ENCODE peak calls at places on chromosomes 5 and 9, in eight cellular contexts. D is IMR-90, U is GM23248, G is hepatocyte, A is neural progenitor cell, V is H1, C is PC-3, P is SK-N-SH. X is an unnamed sample.

GRCh38 chr5:91058575-91058974 is 324.5 kb downstream of the ARRDC3 start:
- DNase-seq in D (no peak), U (no peak), G (peak; percentile 72), A (no peak), V (no peak), C (peak; percentile 95), P (no peak), X (peak; percentile 85)

GRCh38 chr5:144028644-144029043 is 141.8 kb downstream of the YIPF5 start:
- DNase-seq in D (peak; percentile 84), U (peak; percentile 92), G (peak; percentile 51), A (no peak), V (no peak), C (peak; percentile 8), P (no peak), X (peak; percentile 6)

GRCh38 chr5:53779541-53779981 is 219.1 kb downstream of the NDUFS4 start:
- DNase-seq in D (peak; percentile 73), U (peak; percentile 65), G (no peak), A (peak; percentile 23), V (no peak), C (peak; percentile 39), P (peak; percentile 7), X (peak; percentile 51)

GRCh38 chr5:31952034-31952433 is 222.1 kb downstream of the GOLPH3 start:
- DNase-seq in D (no peak), U (no peak), G (no peak), A (no peak), V (no peak), C (no peak), P (no peak), X (no peak)

GRCh38 chr5:107671742-107672211 is 1.0 kb upstream of the EFNA5 start:
- DNase-seq in D (peak; percentile 52), U (peak; percentile 61), G (peak; percentile 62), A (peak; percentile 75), V (peak; percentile 76), C (peak; percentile 70), P (peak; percentile 60), X (peak; percentile 86)

GRCh38 chr5:110270-110888 is 18.4 kb downstream of the PLEKHG4B start:
- DNase-seq in D (no peak), U (no peak), G (no peak), A (no peak), V (no peak), C (no peak), P (no peak), X (no peak)

GRCh38 chr5:171927345-171927941 is 79.0 kb downstream of the FBXW11 start:
- DNase-seq in D (peak; percentile 22), U (peak; percentile 40), G (no peak), A (no peak), V (no peak), C (peak; percentile 38), P (no peak), X (no peak)

GRCh38 chr9:17003576-17004240 is 131.1 kb upstream of the CNTLN start:
- DNase-seq in D (peak; percentile 83), U (peak; percentile 92), G (no peak), A (no peak), V (no peak), C (peak; percentile 49), P (no peak), X (no peak)

GRCh38 chr9:31588010-31588409 is 796.4 kb upstream of the ACO1 start:
- DNase-seq in D (no peak), U (no peak), G (no peak), A (no peak), V (no peak), C (no peak), P (no peak), X (no peak)

GRCh38 chr9:98034593-98035546 is 21.7 kb upstream of the NANS start:
- DNase-seq in D (peak; percentile 75), U (peak; percentile 78), G (peak; percentile 90), A (peak; percentile 91), V (peak; percentile 95), C (peak; percentile 71), P (peak; percentile 79), X (peak; percentile 50)

GRCh38 chr9:99092643-99093491 is 12.0 kb upstream of the TGFBR1 start:
- DNase-seq in D (no peak), U (no peak), G (no peak), A (no peak), V (no peak), C (no peak), P (no peak), X (no peak)

GRCh38 chr9:21965401-21965951 is 28.7 kb downstream of the CDKN2A start:
- DNase-seq in D (peak; percentile 77), U (peak; percentile 93), G (peak; percentile 81), A (peak; percentile 89), V (peak; percentile 79), C (peak; percentile 60), P (peak; percentile 80), X (peak; percentile 19)

GRCh38 chr9:16321461-16322119 is 548.9 kb downstream of the BNC2 start:
- DNase-seq in D (peak; percentile 61), U (peak; percentile 84), G (no peak), A (peak; percentile 32), V (no peak), C (peak; percentile 69), P (peak; percentile 43), X (peak; percentile 67)

GRCh38 chr5:76332620-76333170 is 70.4 kb upstream of the IQGAP2 start:
- DNase-seq in D (no peak), U (no peak), G (no peak), A (no peak), V (no peak), C (no peak), P (no peak), X (no peak)

GRCh38 chr9:4048441-4048840 is 251.4 kb downstream of the GLIS3 start:
- DNase-seq in D (peak; percentile 64), U (peak; percentile 52), G (peak; percentile 52), A (peak; percentile 50), V (no peak), C (peak; percentile 56), P (no peak), X (no peak)

GRCh38 chr9:14315754-14316573 is 2.0 kb upstream of the NFIB start:
- DNase-seq in D (no peak), U (peak; percentile 44), G (peak; percentile 31), A (peak; percentile 49), V (peak; percentile 77), C (peak; percentile 40), P (peak; percentile 58), X (no peak)

GRCh38 chr5:96572864-96573512 is 89.2 kb upstream of the CAST start:
- DNase-seq in D (peak; percentile 99), U (peak; percentile 92), G (no peak), A (no peak), V (no peak), C (peak; percentile 93), P (no peak), X (peak; percentile 97)

GRCh38 chr9:107704791-107705190 is 215.2 kb upstream of the KLF4 start:
- DNase-seq in D (no peak), U (no peak), G (no peak), A (no peak), V (no peak), C (no peak), P (no peak), X (no peak)

GRCh38 chr9:115551396-115551795 is 433.4 kb upstream of the TNC start:
- DNase-seq in D (peak; percentile 17), U (peak; percentile 68), G (no peak), A (no peak), V (no peak), C (no peak), P (no peak), X (no peak)

GRCh38 chr5:15607076-15607475 is 107.1 kb downstream of the FBXL7 start:
- DNase-seq in D (no peak), U (no peak), G (no peak), A (no peak), V (no peak), C (no peak), P (no peak), X (no peak)
- H3K4me2 ChIP-seq in D (no peak overlapping the region), U (no peak overlapping the region), G (no peak overlapping the region), A (no peak overlapping the region), V (no peak overlapping the region), C (no peak overlapping the region), P (no peak overlapping the region), X (no peak overlapping the region)

GRCh38 chr9:95634581-95634980 is 117.8 kb upstream of the PTCH1 start:
- DNase-seq in D (no peak), U (no peak), G (no peak), A (peak; percentile 29), V (no peak), C (no peak), P (no peak), X (no peak)
- H2AFZ ChIP-seq in D (no peak overlapping the region), U (no peak overlapping the region), G (no peak overlapping the region), A (no peak overlapping the region), V (no peak overlapping the region), C (no peak overlapping the region), P (no peak overlapping the region), X (no peak overlapping the region)

GRCh38 chr9:89799221-89799620 is 194.4 kb downstream of the GADD45G start:
- DNase-seq in D (no peak), U (no peak), G (no peak), A (no peak), V (no peak), C (no peak), P (no peak), X (no peak)
- H3K4me2 ChIP-seq in D (no peak overlapping the region), U (no peak overlapping the region), G (no peak overlapping the region), A (no peak overlapping the region), V (no peak overlapping the region), C (no peak overlapping the region), P (no peak overlapping the region), X (no peak overlapping the region)

GRCh38 chr9:137422668-137423000 is 328 bp downstream of the EXD3 start:
- DNase-seq in D (no peak), U (peak; percentile 71), G (peak; percentile 68), A (peak; percentile 69), V (peak; percentile 75), C (peak; percentile 22), P (peak; percentile 79), X (peak; percentile 58)

GRCh38 chr9:137421838-137422667 is 909 bp downstream of the EXD3 start:
- DNase-seq in D (no peak), U (no peak), G (peak; percentile 5), A (no peak), V (no peak), C (no peak), P (no peak), X (no peak)

GRCh38 chr9:137423810-137424291 is 658 bp downstream of the NOXA1 start:
- DNase-seq in D (no peak), U (no peak), G (peak; percentile 80), A (no peak), V (no peak), C (peak; percentile 51), P (no peak), X (no peak)

GRCh38 chr9:137426018-137426681 is 3.0 kb downstream of the NOXA1 start:
- DNase-seq in D (no peak), U (no peak), G (no peak), A (no peak), V (no peak), C (no peak), P (no peak), X (no peak)

DNA sequence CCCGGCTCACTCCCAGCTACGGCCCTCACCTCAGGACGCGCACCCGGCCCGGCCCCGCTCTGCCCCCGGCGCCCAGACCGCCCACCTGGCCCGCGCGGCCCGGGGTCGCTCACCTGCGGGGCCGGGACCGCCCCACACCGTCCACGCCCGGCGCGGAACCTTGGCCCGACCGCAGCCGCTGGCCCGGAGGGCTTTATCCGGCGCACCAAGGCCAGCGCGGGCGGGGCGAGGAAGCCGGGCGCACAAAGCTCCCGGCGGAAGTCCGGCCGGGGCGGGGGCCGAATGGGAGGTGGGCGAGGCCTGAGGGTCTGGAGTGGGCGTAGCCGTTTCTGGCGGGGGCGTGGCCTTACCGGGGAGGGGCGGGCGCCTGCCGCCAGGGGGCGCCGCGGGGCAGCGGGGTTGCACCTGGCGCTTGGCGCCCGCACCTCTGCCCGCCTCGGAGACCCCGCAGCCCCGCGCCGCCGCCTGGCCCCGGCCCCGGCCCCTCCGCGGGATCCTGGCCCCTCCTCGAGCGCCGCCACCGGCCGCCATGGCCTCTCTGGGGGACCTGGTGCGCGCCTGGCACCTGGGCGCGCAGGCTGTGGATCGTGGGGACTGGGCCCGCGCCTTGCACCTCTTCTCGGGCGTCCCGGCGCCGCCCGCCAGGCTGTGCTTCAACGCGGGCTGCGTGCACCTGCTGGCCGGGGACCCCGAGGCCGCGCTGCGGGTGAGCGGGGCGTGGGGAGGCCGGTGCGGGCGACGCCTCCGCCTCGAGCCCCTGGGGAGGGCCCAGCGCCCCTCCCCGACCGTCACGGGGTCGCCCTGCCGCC is at the start of the genes EXD3 and NOXA1:
- DNase-seq in D (peak; percentile 88), U (peak; percentile 96), G (peak; percentile 98), A (peak; percentile 98), V (peak; percentile 99), C (peak; percentile 91), P (peak; percentile 100), X (peak; percentile 86)
- H2AFZ ChIP-seq in D (peak within 1 kb of the TSS; percentile 98), U (peak within 1 kb of the TSS; percentile 88), G (peak within 1 kb of the TSS; percentile 99), A (peak within 1 kb of the TSS; percentile 96), V (peak within 1 kb of the TSS; percentile 81), C (peak within 1 kb of the TSS; percentile 86), P (peak within 1 kb of the TSS; percentile 88), X (peak within 1 kb of the TSS; percentile 94)